ENCODE peak calls at places on chromosome 7, in seven cellular contexts. R, S, J, T, X, P and C are unnamed samples.

GRCh38 chr7:22786290-22786932 is 36.2 kb downstream of the TOMM7 start:
- DNase-seq in T (peak), X (no peak), J (no peak), R (no peak), P (no peak), S (no peak), C (no peak)

GRCh38 chr7:38512704-38513103 is 118.5 kb downstream of the AMPH start:
- DNase-seq in P (no peak), S (no peak), R (no peak), J (no peak), T (no peak), X (no peak), C (no peak)

GRCh38 chr7:135238112-135238744 is 4.6 kb downstream of the STRA8 start:
- DNase-seq in R (no peak), T (no peak), X (no peak), S (no peak), J (no peak), P (no peak), C (no peak)

GRCh38 chr7:54932818-54933543 is 85.8 kb upstream of the EGFR start:
- DNase-seq in J (no peak), X (no peak), P (peak), R (peak), S (peak), T (peak), C (peak)

GRCh38 chr7:142880886-142881505 is 4.5 kb downstream of the TRPV6 start:
- DNase-seq in S (no peak), T (no peak), P (no peak), R (no peak), J (no peak), X (peak), C (peak)

GRCh38 chr7:82384051-82384464 is 59.5 kb downstream of the CACNA2D1 start:
- DNase-seq in X (no peak), S (no peak), T (no peak), P (no peak), R (no peak), J (no peak), C (no peak)

GRCh38 chr7:151814400-151814914 is 62.5 kb downstream of the PRKAG2 start:
- DNase-seq in J (peak), P (no peak), R (peak), T (no peak), X (no peak), S (no peak), C (no peak)

GRCh38 chr7:121831320-121831719 is 41.6 kb upstream of the PTPRZ1 start:
- DNase-seq in S (no peak), X (no peak), P (no peak), J (no peak), T (no peak), R (no peak), C (no peak)

GRCh38 chr7:4191525-4191924 is 490.6 kb upstream of the FOXK1 start:
- DNase-seq in J (no peak), T (no peak), X (no peak), R (no peak), P (no peak), S (no peak), C (no peak)

GRCh38 chr7:44985033-44985695 is 6.3 kb upstream of the MYO1G start:
- DNase-seq in R (no peak), S (no peak), P (no peak), X (no peak), J (no peak), T (no peak), C (no peak)

GRCh38 chr7:18684899-18685298 is 189.3 kb downstream of the HDAC9 start:
- DNase-seq in R (no peak), J (no peak), T (no peak), P (no peak), X (no peak), S (no peak), C (no peak)

GRCh38 chr7:128000048-128000447 is 31.2 kb downstream of the LRRC4 start:
- DNase-seq in T (no peak), R (no peak), S (no peak), P (no peak), J (no peak), X (no peak), C (no peak)

GRCh38 chr7:101978683-101979082 is 161.3 kb downstream of the CUX1 start:
- DNase-seq in J (no peak), R (no peak), X (no peak), P (no peak), T (no peak), S (no peak), C (no peak)

GRCh38 chr7:137684316-137684715 is 162.5 kb downstream of the DGKI start:
- DNase-seq in P (no peak), R (no peak), T (no peak), J (no peak), S (no peak), X (no peak), C (no peak)

GRCh38 chr7:22248111-22248809 is 108.7 kb downstream of the RAPGEF5 start:
- DNase-seq in R (no peak), P (peak), S (no peak), J (no peak), T (no peak), X (no peak), C (no peak)

GRCh38 chr7:25656071-25656470 is 427.8 kb upstream of the NPVF start:
- DNase-seq in J (no peak), P (no peak), S (no peak), X (no peak), T (no peak), R (no peak), C (no peak)

GRCh38 chr7:47391726-47392125 is 190.2 kb downstream of the TNS3 start:
- DNase-seq in J (no peak), T (no peak), R (no peak), X (no peak), P (no peak), S (no peak), C (no peak)

GRCh38 chr7:141704741-141705140 is 2.8 kb upstream of the DENND11 start:
- DNase-seq in R (no peak), P (no peak), T (no peak), S (no peak), X (no peak), J (no peak), C (no peak)

GRCh38 chr7:75971961-75972763 is 22.2 kb downstream of the TMEM120A start:
- DNase-seq in T (peak), S (peak), P (no peak), R (no peak), J (no peak), X (no peak), C (no peak)

GRCh38 chr7:94375713-94376112 is 19.0 kb upstream of the COL1A2 start:
- DNase-seq in P (peak), R (no peak), S (peak), X (no peak), J (no peak), T (no peak), C (peak)

GRCh38 chr7:139635521-139636240 is 112.2 kb downstream of the CLEC2L start:
- DNase-seq in S (no peak), T (no peak), X (peak), R (no peak), P (no peak), J (no peak), C (peak)

GRCh38 chr7:11831727-11832495 is at the start of gene THSD7A:
- DNase-seq in T (peak), R (peak), P (peak), S (peak), J (no peak), X (no peak), C (peak)

GRCh38 chr7:121083790-121084251 is 95.3 kb downstream of the CPED1 start:
- DNase-seq in S (no peak), X (no peak), R (no peak), P (peak), T (no peak), J (no peak), C (no peak)